ENCODE peak calls at places on chromosomes 7 and 10, in nine cellular contexts. One of them, this sample, is unnamed. For H3K4me1, the result is how much of the 10 kb centered on the place peaks cover.

GRCh38 chr10:22573820-22574569 is 140.4 kb downstream of the PIP4K2A start:
- DNase-seq in tibial artery: no peak
- DNase-seq in OCI-LY7: peak
- DNase-seq in keratinocyte: no peak
- DNase-seq in heart right ventricle: no peak
- DNase-seq in lower lobe of right lung: no peak
- DNase-seq in psoas muscle: no peak
- DNase-seq in aorta: no peak
- DNase-seq in H9: no peak
- DNase-seq in this sample: peak

GRCh38 chr10:48496831-48497792 is 107.8 kb downstream of the ARHGAP22 start:
- DNase-seq in tibial artery: peak
- DNase-seq in OCI-LY7: no peak
- DNase-seq in keratinocyte: no peak
- DNase-seq in heart right ventricle: no peak
- DNase-seq in lower lobe of right lung: no peak
- DNase-seq in psoas muscle: no peak
- DNase-seq in aorta: no peak
- DNase-seq in H9: no peak
- DNase-seq in this sample: no peak

GRCh38 chr7:987909-988308 is 4.9 kb downstream of the CYP2W1 start:
- DNase-seq in tibial artery: no peak
- DNase-seq in OCI-LY7: no peak
- DNase-seq in keratinocyte: no peak
- DNase-seq in heart right ventricle: no peak
- DNase-seq in lower lobe of right lung: no peak
- DNase-seq in psoas muscle: no peak
- DNase-seq in aorta: no peak
- DNase-seq in H9: no peak
- DNase-seq in this sample: no peak

GRCh38 chr7:23331132-23331531 is 32.0 kb downstream of the MALSU1 start:
- DNase-seq in tibial artery: no peak
- DNase-seq in OCI-LY7: no peak
- DNase-seq in keratinocyte: no peak
- DNase-seq in heart right ventricle: no peak
- DNase-seq in lower lobe of right lung: no peak
- DNase-seq in psoas muscle: no peak
- DNase-seq in aorta: no peak
- DNase-seq in H9: no peak
- DNase-seq in this sample: no peak

GRCh38 chr10:132542819-132543218 is 5.2 kb downstream of the INPP5A start:
- DNase-seq in tibial artery: peak
- DNase-seq in OCI-LY7: no peak
- DNase-seq in keratinocyte: no peak
- DNase-seq in heart right ventricle: no peak
- DNase-seq in lower lobe of right lung: no peak
- DNase-seq in psoas muscle: no peak
- DNase-seq in aorta: no peak
- DNase-seq in H9: no peak
- DNase-seq in this sample: no peak

GRCh38 chr10:52879651-52880050 is 107.1 kb upstream of the MBL2 start:
- DNase-seq in tibial artery: no peak
- DNase-seq in OCI-LY7: no peak
- DNase-seq in keratinocyte: no peak
- DNase-seq in heart right ventricle: no peak
- DNase-seq in lower lobe of right lung: no peak
- DNase-seq in psoas muscle: no peak
- DNase-seq in aorta: no peak
- DNase-seq in H9: no peak
- DNase-seq in this sample: no peak

GRCh38 chr7:11701829-11702560 is 130.0 kb downstream of the THSD7A start:
- DNase-seq in tibial artery: no peak
- DNase-seq in OCI-LY7: no peak
- DNase-seq in keratinocyte: no peak
- DNase-seq in heart right ventricle: no peak
- DNase-seq in lower lobe of right lung: no peak
- DNase-seq in psoas muscle: no peak
- DNase-seq in aorta: no peak
- DNase-seq in H9: no peak
- DNase-seq in this sample: peak

GRCh38 chr10:6124666-6125065 is 35.8 kb downstream of the RBM17 start:
- DNase-seq in tibial artery: peak
- DNase-seq in OCI-LY7: no peak
- DNase-seq in keratinocyte: no peak
- DNase-seq in heart right ventricle: no peak
- DNase-seq in lower lobe of right lung: no peak
- DNase-seq in psoas muscle: no peak
- DNase-seq in aorta: peak
- DNase-seq in H9: no peak
- DNase-seq in this sample: no peak

GRCh38 chr10:93947055-93947454 is 46.7 kb upstream of the PLCE1 start:
- DNase-seq in tibial artery: no peak
- DNase-seq in OCI-LY7: no peak
- DNase-seq in keratinocyte: no peak
- DNase-seq in heart right ventricle: no peak
- DNase-seq in lower lobe of right lung: no peak
- DNase-seq in psoas muscle: peak
- DNase-seq in aorta: no peak
- DNase-seq in H9: no peak
- DNase-seq in this sample: no peak

GRCh38 chr10:28677889-28678686 is 767 bp downstream of the BAMBI start:
- DNase-seq in tibial artery: peak
- DNase-seq in OCI-LY7: peak
- DNase-seq in keratinocyte: no peak
- DNase-seq in heart right ventricle: peak
- DNase-seq in lower lobe of right lung: peak
- DNase-seq in psoas muscle: peak
- DNase-seq in aorta: peak
- DNase-seq in H9: peak
- DNase-seq in this sample: no peak

GRCh38 chr7:26705567-26705966 is 158.8 kb downstream of the SKAP2 start:
- DNase-seq in tibial artery: no peak
- DNase-seq in OCI-LY7: no peak
- DNase-seq in keratinocyte: no peak
- DNase-seq in heart right ventricle: no peak
- DNase-seq in lower lobe of right lung: no peak
- DNase-seq in psoas muscle: no peak
- DNase-seq in aorta: no peak
- DNase-seq in H9: no peak
- DNase-seq in this sample: peak

GRCh38 chr10:80137031-80137712 is 4.6 kb downstream of the PLAC9 start:
- DNase-seq in tibial artery: no peak
- DNase-seq in OCI-LY7: no peak
- DNase-seq in keratinocyte: no peak
- DNase-seq in heart right ventricle: peak
- DNase-seq in lower lobe of right lung: no peak
- DNase-seq in psoas muscle: peak
- DNase-seq in aorta: no peak
- DNase-seq in H9: no peak
- DNase-seq in this sample: no peak

GRCh38 chr7:74006032-74006431 is 21.9 kb upstream of the ELN start:
- DNase-seq in tibial artery: no peak
- DNase-seq in OCI-LY7: no peak
- DNase-seq in keratinocyte: no peak
- DNase-seq in heart right ventricle: no peak
- DNase-seq in lower lobe of right lung: no peak
- DNase-seq in psoas muscle: no peak
- DNase-seq in aorta: no peak
- DNase-seq in H9: no peak
- DNase-seq in this sample: no peak

GRCh38 chr7:112410087-112410486 is 40.2 kb upstream of the IFRD1 start:
- DNase-seq in tibial artery: no peak
- DNase-seq in OCI-LY7: no peak
- DNase-seq in keratinocyte: no peak
- DNase-seq in heart right ventricle: no peak
- DNase-seq in lower lobe of right lung: no peak
- DNase-seq in psoas muscle: no peak
- DNase-seq in aorta: no peak
- DNase-seq in H9: no peak
- DNase-seq in this sample: no peak

GRCh38 chr10:120478401-120478800 is 21.4 kb downstream of the PLPP4 start:
- DNase-seq in tibial artery: no peak
- DNase-seq in OCI-LY7: no peak
- DNase-seq in keratinocyte: no peak
- DNase-seq in heart right ventricle: no peak
- DNase-seq in lower lobe of right lung: no peak
- DNase-seq in psoas muscle: no peak
- DNase-seq in aorta: no peak
- DNase-seq in H9: no peak
- DNase-seq in this sample: no peak

GRCh38 chr10:79068203-79068561 is 584 bp upstream of the ZMIZ1 start:
- DNase-seq in tibial artery: no peak
- DNase-seq in OCI-LY7: peak
- DNase-seq in keratinocyte: no peak
- DNase-seq in heart right ventricle: no peak
- DNase-seq in lower lobe of right lung: no peak
- DNase-seq in psoas muscle: no peak
- DNase-seq in aorta: no peak
- DNase-seq in H9: no peak
- DNase-seq in this sample: no peak

GRCh38 chr10:102673961-102674511 is 29.8 kb downstream of the TRIM8 start:
- DNase-seq in tibial artery: peak
- DNase-seq in OCI-LY7: no peak
- DNase-seq in keratinocyte: peak
- DNase-seq in heart right ventricle: peak
- DNase-seq in lower lobe of right lung: peak
- DNase-seq in psoas muscle: peak
- DNase-seq in aorta: peak
- DNase-seq in H9: peak
- DNase-seq in this sample: no peak

GRCh38 chr10:102674566-102674965 is 30.3 kb downstream of the TRIM8 start:
- DNase-seq in tibial artery: no peak
- DNase-seq in OCI-LY7: no peak
- DNase-seq in keratinocyte: no peak
- DNase-seq in heart right ventricle: no peak
- DNase-seq in lower lobe of right lung: no peak
- DNase-seq in psoas muscle: no peak
- DNase-seq in aorta: no peak
- DNase-seq in H9: no peak
- DNase-seq in this sample: no peak

GRCh38 chr10:102670871-102671434 is 26.7 kb downstream of the TRIM8 start:
- DNase-seq in tibial artery: peak
- DNase-seq in OCI-LY7: no peak
- DNase-seq in keratinocyte: no peak
- DNase-seq in heart right ventricle: no peak
- DNase-seq in lower lobe of right lung: no peak
- DNase-seq in psoas muscle: no peak
- DNase-seq in aorta: no peak
- DNase-seq in H9: peak
- DNase-seq in this sample: no peak

GRCh38 chr10:102673235-102673634 is 29.0 kb downstream of the TRIM8 start:
- DNase-seq in tibial artery: peak
- DNase-seq in OCI-LY7: no peak
- DNase-seq in keratinocyte: no peak
- DNase-seq in heart right ventricle: no peak
- DNase-seq in lower lobe of right lung: no peak
- DNase-seq in psoas muscle: no peak
- DNase-seq in aorta: no peak
- DNase-seq in H9: no peak
- DNase-seq in this sample: no peak

GRCh38 chr10:102672822-102673200 is 28.5 kb downstream of the TRIM8 start:
- DNase-seq in tibial artery: peak
- DNase-seq in OCI-LY7: no peak
- DNase-seq in keratinocyte: no peak
- DNase-seq in heart right ventricle: no peak
- DNase-seq in lower lobe of right lung: no peak
- DNase-seq in psoas muscle: no peak
- DNase-seq in aorta: no peak
- DNase-seq in H9: no peak
- DNase-seq in this sample: no peak
- H3K4me1 ChIP-seq in tibial artery: half or more
- H3K4me1 ChIP-seq in OCI-LY7: under half
- H3K4me1 ChIP-seq in keratinocyte: under half
- H3K4me1 ChIP-seq in heart right ventricle: half or more
- H3K4me1 ChIP-seq in lower lobe of right lung: half or more
- H3K4me1 ChIP-seq in psoas muscle: under half
- H3K4me1 ChIP-seq in aorta: under half
- H3K4me1 ChIP-seq in H9: under half
- H3K4me1 ChIP-seq in this sample: under half

DNA sequence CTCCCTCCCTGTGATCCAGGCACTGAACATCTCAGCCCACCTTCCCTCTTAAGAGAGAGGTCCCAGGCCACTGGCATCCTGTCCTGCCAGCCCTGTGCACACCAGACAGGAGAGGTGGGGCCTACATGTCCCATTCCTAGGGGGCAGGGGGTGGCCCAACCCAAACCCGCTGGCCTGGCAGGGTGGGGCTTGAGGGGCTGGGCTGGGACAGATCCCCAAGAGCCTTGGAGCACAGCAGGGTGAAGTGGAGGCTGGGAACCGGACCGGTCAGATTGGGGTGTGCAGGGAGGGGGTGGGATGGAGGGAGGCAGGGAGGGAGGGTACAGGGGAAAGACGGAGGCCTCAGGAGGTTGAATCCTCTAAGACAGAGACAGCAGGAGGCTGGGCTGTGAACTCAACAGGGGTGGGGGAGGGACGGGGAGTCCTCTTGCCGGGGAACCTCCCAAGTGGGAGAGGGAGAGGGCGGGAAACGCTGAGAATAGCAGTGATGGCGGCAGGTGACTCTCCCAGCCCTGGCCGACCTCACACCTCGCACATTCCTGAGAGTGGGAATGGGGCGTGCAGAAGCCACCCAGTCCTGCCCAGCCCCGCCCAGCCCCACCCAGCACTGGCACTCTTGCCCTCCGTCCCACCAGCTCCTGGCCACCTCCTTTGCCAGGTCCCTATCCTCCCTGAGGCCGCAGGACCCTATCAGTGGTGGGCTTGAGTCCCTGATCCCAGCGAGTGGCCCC is 6.7 kb downstream of the TSC22D4 start:
- DNase-seq in tibial artery: no peak
- DNase-seq in OCI-LY7: no peak
- DNase-seq in keratinocyte: no peak
- DNase-seq in heart right ventricle: no peak
- DNase-seq in lower lobe of right lung: peak
- DNase-seq in psoas muscle: no peak
- DNase-seq in aorta: no peak
- DNase-seq in H9: no peak
- DNase-seq in this sample: no peak
- H3K4me1 ChIP-seq in tibial artery: half or more
- H3K4me1 ChIP-seq in OCI-LY7: under half
- H3K4me1 ChIP-seq in keratinocyte: under half
- H3K4me1 ChIP-seq in heart right ventricle: half or more
- H3K4me1 ChIP-seq in lower lobe of right lung: under half
- H3K4me1 ChIP-seq in psoas muscle: under half
- H3K4me1 ChIP-seq in aorta: under half
- H3K4me1 ChIP-seq in H9: under half
- H3K4me1 ChIP-seq in this sample: under half

GRCh38 chr10:97714401-97715258 is 1.1 kb downstream of the MARVELD1 start:
- DNase-seq in tibial artery: peak
- DNase-seq in OCI-LY7: no peak
- DNase-seq in keratinocyte: peak
- DNase-seq in heart right ventricle: peak
- DNase-seq in lower lobe of right lung: peak
- DNase-seq in psoas muscle: peak
- DNase-seq in aorta: peak
- DNase-seq in H9: peak
- DNase-seq in this sample: peak
- H3K4me1 ChIP-seq in tibial artery: half or more
- H3K4me1 ChIP-seq in OCI-LY7: under half
- H3K4me1 ChIP-seq in keratinocyte: half or more
- H3K4me1 ChIP-seq in heart right ventricle: half or more
- H3K4me1 ChIP-seq in lower lobe of right lung: half or more
- H3K4me1 ChIP-seq in psoas muscle: under half
- H3K4me1 ChIP-seq in aorta: under half
- H3K4me1 ChIP-seq in H9: under half
- H3K4me1 ChIP-seq in this sample: under half

GRCh38 chr10:125102216-125102615 is 58.1 kb downstream of the CTBP2 start:
- DNase-seq in tibial artery: peak
- DNase-seq in OCI-LY7: no peak
- DNase-seq in keratinocyte: no peak
- DNase-seq in heart right ventricle: no peak
- DNase-seq in lower lobe of right lung: peak
- DNase-seq in psoas muscle: peak
- DNase-seq in aorta: no peak
- DNase-seq in H9: no peak
- DNase-seq in this sample: peak
- H3K4me1 ChIP-seq in tibial artery: under half
- H3K4me1 ChIP-seq in OCI-LY7: under half
- H3K4me1 ChIP-seq in keratinocyte: under half
- H3K4me1 ChIP-seq in heart right ventricle: half or more
- H3K4me1 ChIP-seq in lower lobe of right lung: under half
- H3K4me1 ChIP-seq in psoas muscle: half or more
- H3K4me1 ChIP-seq in aorta: under half
- H3K4me1 ChIP-seq in H9: under half
- H3K4me1 ChIP-seq in this sample: under half